ENCODE peak calls at places on chromosomes 2 and 18, in four cellular contexts. One of them, this sample, is unnamed.

GRCh38 chr18:28073658-28074057 is 103.3 kb downstream of the CDH2 start:
- DNase-seq in uterus: no peak
- DNase-seq in breast epithelium: no peak
- DNase-seq in IMR-90: no peak
- DNase-seq in this sample: no peak

GRCh38 chr2:241217320-241218031 is 29.0 kb downstream of the ANO7 start:
- DNase-seq in uterus: peak
- DNase-seq in breast epithelium: peak
- DNase-seq in IMR-90: peak
- DNase-seq in this sample: peak

GRCh38 chr2:236400594-236401360 is 136.6 kb upstream of the ASB18 start:
- DNase-seq in uterus: no peak
- DNase-seq in breast epithelium: no peak
- DNase-seq in IMR-90: no peak
- DNase-seq in this sample: no peak

GRCh38 chr2:96882230-96882629 is 12.3 kb upstream of the SEMA4C start:
- DNase-seq in uterus: no peak
- DNase-seq in breast epithelium: no peak
- DNase-seq in IMR-90: no peak
- DNase-seq in this sample: no peak

GRCh38 chr2:132824716-132825115 is 154.7 kb upstream of the LYPD1 start:
- DNase-seq in uterus: no peak
- DNase-seq in breast epithelium: no peak
- DNase-seq in IMR-90: peak
- DNase-seq in this sample: no peak

GRCh38 chr2:100241236-100241635 is 81.1 kb downstream of the LONRF2 start:
- DNase-seq in uterus: no peak
- DNase-seq in breast epithelium: no peak
- DNase-seq in IMR-90: no peak
- DNase-seq in this sample: no peak

GRCh38 chr2:99488999-99489757 is 639 bp downstream of the REV1 start:
- DNase-seq in uterus: peak
- DNase-seq in breast epithelium: peak
- DNase-seq in IMR-90: peak
- DNase-seq in this sample: peak

GRCh38 chr18:77056399-77057015 is 76.1 kb downstream of the MBP start:
- DNase-seq in uterus: no peak
- DNase-seq in breast epithelium: no peak
- DNase-seq in IMR-90: no peak
- DNase-seq in this sample: no peak

GRCh38 chr2:21552999-21553398 is 429.2 kb downstream of the TDRD15 start:
- DNase-seq in uterus: no peak
- DNase-seq in breast epithelium: no peak
- DNase-seq in IMR-90: peak
- DNase-seq in this sample: no peak

GRCh38 chr2:191412353-191412752 is 167.1 kb downstream of the MYO1B start:
- DNase-seq in uterus: no peak
- DNase-seq in breast epithelium: no peak
- DNase-seq in IMR-90: no peak
- DNase-seq in this sample: no peak

GRCh38 chr2:219002395-219003266 is 9.4 kb upstream of the CRYBA2 start:
- DNase-seq in uterus: no peak
- DNase-seq in breast epithelium: peak
- DNase-seq in IMR-90: no peak
- DNase-seq in this sample: no peak
- TF ChIP-seq CTCF in uterus: peak
- TF ChIP-seq CTCF in breast epithelium: peak
- TF ChIP-seq CTCF in IMR-90: peak
- TF ChIP-seq CTCF in this sample: no peak

GRCh38 chr2:180730976-180731375 is 249.4 kb upstream of the UBE2E3 start:
- DNase-seq in uterus: no peak
- DNase-seq in breast epithelium: no peak
- DNase-seq in IMR-90: peak
- DNase-seq in this sample: no peak
- H3K27ac ChIP-seq in uterus: no peak
- H3K27ac ChIP-seq in breast epithelium: no peak
- H3K27ac ChIP-seq in IMR-90: no peak
- H3K27ac ChIP-seq in this sample: no peak

DNA sequence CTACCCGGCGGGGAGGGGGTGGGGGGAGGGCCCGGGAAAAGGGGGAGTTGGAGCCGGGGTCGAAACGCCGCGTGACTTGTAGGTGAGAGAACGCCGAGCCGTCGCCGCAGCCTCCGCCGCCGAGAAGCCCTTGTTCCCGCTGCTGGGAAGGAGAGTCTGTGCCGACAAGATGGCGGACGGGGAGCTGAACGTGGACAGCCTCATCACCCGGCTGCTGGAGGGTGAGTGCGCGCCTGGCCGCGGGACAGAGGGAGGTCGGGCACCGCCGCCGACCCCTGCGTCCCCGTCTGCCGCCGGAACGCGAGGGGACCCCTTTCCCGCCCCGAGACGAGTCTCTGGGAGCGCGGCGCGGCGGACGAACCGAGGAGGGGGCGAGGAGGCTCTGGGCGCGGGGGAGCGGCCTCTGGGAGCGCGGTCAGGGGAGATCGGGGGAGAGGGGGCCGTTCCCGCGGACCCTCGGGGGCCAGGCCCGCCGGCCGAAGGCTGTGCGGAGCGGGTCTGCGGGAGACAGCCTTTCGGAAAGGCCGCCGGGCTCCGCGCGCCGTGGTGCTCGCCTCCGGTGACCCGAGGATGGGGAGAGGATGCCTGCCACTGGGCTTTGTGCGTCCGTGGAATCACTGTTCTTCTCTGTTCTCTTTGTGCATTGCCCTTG is 452 bp downstream of the PPP1CB start:
- DNase-seq in uterus: no peak
- DNase-seq in breast epithelium: no peak
- DNase-seq in IMR-90: no peak
- DNase-seq in this sample: no peak
- TF ChIP-seq POLR2A in uterus: no peak
- TF ChIP-seq POLR2A in breast epithelium: no peak
- TF ChIP-seq POLR2A in IMR-90: peak
- TF ChIP-seq POLR2A in this sample: no peak

GRCh38 chr2:121263996-121264715 is 20.8 kb downstream of the TFCP2L1 start:
- DNase-seq in uterus: no peak
- DNase-seq in breast epithelium: no peak
- DNase-seq in IMR-90: no peak
- DNase-seq in this sample: no peak
- TF ChIP-seq CTCF in uterus: no peak
- TF ChIP-seq CTCF in breast epithelium: no peak
- TF ChIP-seq CTCF in IMR-90: no peak
- TF ChIP-seq CTCF in this sample: no peak

GRCh38 chr2:118936936-118937335 is 5.1 kb upstream of the MARCO start:
- DNase-seq in uterus: no peak
- DNase-seq in breast epithelium: no peak
- DNase-seq in IMR-90: no peak
- DNase-seq in this sample: no peak
- H3K27ac ChIP-seq in uterus: no peak
- H3K27ac ChIP-seq in breast epithelium: no peak
- H3K27ac ChIP-seq in IMR-90: no peak
- H3K27ac ChIP-seq in this sample: no peak

DNA sequence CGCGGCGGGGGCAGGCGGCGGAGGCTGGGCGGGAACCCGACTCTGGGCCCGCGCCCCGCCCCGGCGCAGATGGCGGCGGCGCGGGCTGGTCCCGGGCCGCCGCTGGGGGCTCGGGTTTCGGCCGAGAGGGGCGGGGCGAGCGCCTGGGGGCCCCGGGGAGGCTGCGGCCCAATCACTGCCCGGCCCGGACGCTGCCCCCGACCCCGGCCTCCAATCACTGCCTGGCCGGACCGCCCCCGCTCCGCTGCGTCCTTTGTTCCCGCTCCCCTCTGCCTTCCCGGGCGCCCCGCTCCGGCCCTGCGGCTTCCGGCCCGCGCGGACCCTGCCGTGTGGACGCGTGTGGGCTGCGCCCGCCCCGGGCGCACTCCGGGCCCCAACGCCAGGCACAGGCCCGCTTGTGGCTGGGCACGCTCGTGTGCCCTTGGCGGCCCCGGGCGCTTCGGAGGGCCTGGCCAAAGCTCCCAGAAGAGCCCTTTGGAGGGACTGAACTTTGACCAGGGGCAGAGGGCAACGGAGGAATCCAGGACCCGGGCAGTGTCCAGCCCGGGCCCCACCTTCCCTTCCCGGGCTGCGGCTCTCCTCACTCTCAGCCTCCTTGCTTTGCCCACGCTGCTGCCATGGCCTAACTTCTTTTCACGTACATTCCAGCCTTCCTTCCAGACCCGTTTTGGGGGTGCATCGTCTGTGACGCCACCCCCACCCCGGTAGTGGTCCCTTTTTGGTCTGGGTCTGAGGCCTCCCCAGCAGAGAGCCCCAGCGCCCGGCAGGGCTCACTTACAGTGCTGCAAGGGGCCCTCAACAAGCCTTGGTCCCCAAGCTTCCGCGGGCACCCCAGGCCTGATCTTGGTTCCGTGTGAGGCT is 27.1 kb upstream of the PTMA start:
- DNase-seq in uterus: peak
- DNase-seq in breast epithelium: peak
- DNase-seq in IMR-90: peak
- DNase-seq in this sample: peak
- TF ChIP-seq POLR2A in uterus: peak
- TF ChIP-seq POLR2A in breast epithelium: no peak
- TF ChIP-seq POLR2A in IMR-90: peak
- TF ChIP-seq POLR2A in this sample: peak

GRCh38 chr18:22605736-22606135 is 188.0 kb upstream of the CTAGE1 start:
- DNase-seq in uterus: no peak
- DNase-seq in breast epithelium: no peak
- DNase-seq in IMR-90: no peak
- DNase-seq in this sample: no peak

GRCh38 chr18:22606563-22607283 is 189.0 kb upstream of the CTAGE1 start:
- DNase-seq in uterus: peak
- DNase-seq in breast epithelium: no peak
- DNase-seq in IMR-90: peak
- DNase-seq in this sample: no peak

GRCh38 chr18:22607284-22607635 is 189.5 kb upstream of the CTAGE1 start:
- DNase-seq in uterus: no peak
- DNase-seq in breast epithelium: no peak
- DNase-seq in IMR-90: no peak
- DNase-seq in this sample: no peak

GRCh38 chr18:22613058-22613690 is 195.5 kb upstream of the CTAGE1 start:
- DNase-seq in uterus: no peak
- DNase-seq in breast epithelium: peak
- DNase-seq in IMR-90: no peak
- DNase-seq in this sample: no peak

DNA sequence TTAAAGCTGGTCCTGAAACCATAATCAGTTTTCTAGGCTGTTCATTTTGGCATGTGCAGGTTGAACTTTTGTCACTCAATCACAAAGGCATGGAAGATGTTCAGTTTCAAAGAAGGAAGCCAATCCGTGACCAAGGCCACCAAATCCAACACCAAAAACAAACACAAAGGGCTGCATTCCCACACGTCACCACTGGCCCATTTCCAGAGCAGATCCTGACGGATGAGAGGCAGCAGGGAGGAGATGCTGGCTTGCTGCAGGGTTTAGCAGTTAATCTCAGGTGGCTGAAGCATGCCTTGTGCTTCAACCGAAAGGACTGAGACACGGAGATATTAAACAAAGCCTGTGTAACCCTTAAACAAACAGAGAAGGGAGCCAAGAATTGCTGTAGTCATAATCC is 191.9 kb upstream of the CTAGE1 start:
- DNase-seq in uterus: peak
- DNase-seq in breast epithelium: peak
- DNase-seq in IMR-90: peak
- DNase-seq in this sample: peak
- TF ChIP-seq CTCF in uterus: no peak
- TF ChIP-seq CTCF in breast epithelium: no peak
- TF ChIP-seq CTCF in IMR-90: no peak
- TF ChIP-seq CTCF in this sample: no peak

This sample was measured in tibial nerve.